ENCODE peak calls at places on chromosomes 12 and 14, in nine cellular contexts. One of them, this sample, is unnamed.

GRCh38 chr14:75636100-75636692 is 24.5 kb downstream of the ERG28 start:
- DNase-seq in ascending aorta: no peak
- DNase-seq in dorsolateral prefrontal cortex: peak; percentile 20
- DNase-seq in colonic mucosa: no peak
- DNase-seq in left ventricle myocardium inferior: no peak
- DNase-seq in heart left ventricle: no peak
- DNase-seq in neuronal stem cell: no peak
- DNase-seq in A549: no peak
- DNase-seq in neural progenitor cell: peak; percentile 43
- DNase-seq in this sample: peak; percentile 61

GRCh38 chr14:89504602-89505320 is 87.7 kb upstream of the FOXN3 start:
- DNase-seq in ascending aorta: peak; percentile 65
- DNase-seq in dorsolateral prefrontal cortex: no peak
- DNase-seq in colonic mucosa: no peak
- DNase-seq in left ventricle myocardium inferior: no peak
- DNase-seq in heart left ventricle: no peak
- DNase-seq in neuronal stem cell: no peak
- DNase-seq in A549: no peak
- DNase-seq in neural progenitor cell: no peak
- DNase-seq in this sample: peak; percentile 76

GRCh38 chr12:124938606-124939427 is 24.4 kb upstream of the UBC start:
- DNase-seq in ascending aorta: peak; percentile 87
- DNase-seq in dorsolateral prefrontal cortex: peak; percentile 51
- DNase-seq in colonic mucosa: peak; percentile 85
- DNase-seq in left ventricle myocardium inferior: peak; percentile 57
- DNase-seq in heart left ventricle: peak; percentile 59
- DNase-seq in neuronal stem cell: no peak
- DNase-seq in A549: no peak
- DNase-seq in neural progenitor cell: peak; percentile 80
- DNase-seq in this sample: peak; percentile 93

GRCh38 chr12:5391638-5392037 is 40.3 kb upstream of the NTF3 start:
- DNase-seq in ascending aorta: no peak
- DNase-seq in dorsolateral prefrontal cortex: no peak
- DNase-seq in colonic mucosa: no peak
- DNase-seq in left ventricle myocardium inferior: no peak
- DNase-seq in heart left ventricle: no peak
- DNase-seq in neuronal stem cell: no peak
- DNase-seq in A549: no peak
- DNase-seq in neural progenitor cell: no peak
- DNase-seq in this sample: no peak

GRCh38 chr12:40745386-40745785 is 53.1 kb downstream of the CNTN1 start:
- DNase-seq in ascending aorta: no peak
- DNase-seq in dorsolateral prefrontal cortex: no peak
- DNase-seq in colonic mucosa: no peak
- DNase-seq in left ventricle myocardium inferior: no peak
- DNase-seq in heart left ventricle: no peak
- DNase-seq in neuronal stem cell: no peak
- DNase-seq in A549: no peak
- DNase-seq in neural progenitor cell: peak; percentile 28
- DNase-seq in this sample: no peak

GRCh38 chr12:34210183-34210582 is 187.9 kb downstream of the ALG10 start:
- DNase-seq in ascending aorta: no peak
- DNase-seq in dorsolateral prefrontal cortex: no peak
- DNase-seq in colonic mucosa: no peak
- DNase-seq in left ventricle myocardium inferior: no peak
- DNase-seq in heart left ventricle: no peak
- DNase-seq in neuronal stem cell: no peak
- DNase-seq in A549: no peak
- DNase-seq in neural progenitor cell: no peak
- DNase-seq in this sample: no peak

GRCh38 chr14:37172024-37172869 is at the start of gene SLC25A21:
- DNase-seq in ascending aorta: peak; percentile 77
- DNase-seq in dorsolateral prefrontal cortex: peak; percentile 59
- DNase-seq in colonic mucosa: peak; percentile 74
- DNase-seq in left ventricle myocardium inferior: peak; percentile 71
- DNase-seq in heart left ventricle: peak; percentile 78
- DNase-seq in neuronal stem cell: peak; percentile 61
- DNase-seq in A549: peak; percentile 90
- DNase-seq in neural progenitor cell: peak; percentile 85
- DNase-seq in this sample: peak; percentile 89

GRCh38 chr12:77947326-77947725 is 116.6 kb downstream of the NAV3 start:
- DNase-seq in ascending aorta: no peak
- DNase-seq in dorsolateral prefrontal cortex: no peak
- DNase-seq in colonic mucosa: no peak
- DNase-seq in left ventricle myocardium inferior: no peak
- DNase-seq in heart left ventricle: no peak
- DNase-seq in neuronal stem cell: no peak
- DNase-seq in A549: no peak
- DNase-seq in neural progenitor cell: no peak
- DNase-seq in this sample: peak; percentile 81

GRCh38 chr14:91831337-91831736 is 36.0 kb downstream of the TC2N start:
- DNase-seq in ascending aorta: no peak
- DNase-seq in dorsolateral prefrontal cortex: no peak
- DNase-seq in colonic mucosa: no peak
- DNase-seq in left ventricle myocardium inferior: no peak
- DNase-seq in heart left ventricle: no peak
- DNase-seq in neuronal stem cell: no peak
- DNase-seq in A549: no peak
- DNase-seq in neural progenitor cell: no peak
- DNase-seq in this sample: no peak

GRCh38 chr12:96687719-96688118 is 198.3 kb downstream of the CFAP54 start:
- DNase-seq in ascending aorta: no peak
- DNase-seq in dorsolateral prefrontal cortex: no peak
- DNase-seq in colonic mucosa: no peak
- DNase-seq in left ventricle myocardium inferior: no peak
- DNase-seq in heart left ventricle: no peak
- DNase-seq in neuronal stem cell: no peak
- DNase-seq in A549: no peak
- DNase-seq in neural progenitor cell: no peak
- DNase-seq in this sample: no peak

GRCh38 chr12:79482323-79482722 is 208.4 kb downstream of the PAWR start:
- DNase-seq in ascending aorta: no peak
- DNase-seq in dorsolateral prefrontal cortex: no peak
- DNase-seq in colonic mucosa: no peak
- DNase-seq in left ventricle myocardium inferior: no peak
- DNase-seq in heart left ventricle: no peak
- DNase-seq in neuronal stem cell: no peak
- DNase-seq in A549: no peak
- DNase-seq in neural progenitor cell: peak; percentile 3
- DNase-seq in this sample: no peak

GRCh38 chr12:57456145-57456700 is 1.1 kb downstream of the INHBE start:
- DNase-seq in ascending aorta: no peak
- DNase-seq in dorsolateral prefrontal cortex: no peak
- DNase-seq in colonic mucosa: peak; percentile 52
- DNase-seq in left ventricle myocardium inferior: no peak
- DNase-seq in heart left ventricle: no peak
- DNase-seq in neuronal stem cell: peak; percentile 51
- DNase-seq in A549: peak; percentile 53
- DNase-seq in neural progenitor cell: peak; percentile 84
- DNase-seq in this sample: peak; percentile 29

GRCh38 chr12:57591567-57592325 is 754 bp downstream of the PIP4K2C start:
- DNase-seq in ascending aorta: no peak
- DNase-seq in dorsolateral prefrontal cortex: no peak
- DNase-seq in colonic mucosa: peak; percentile 45
- DNase-seq in left ventricle myocardium inferior: no peak
- DNase-seq in heart left ventricle: peak; percentile 38
- DNase-seq in neuronal stem cell: no peak
- DNase-seq in A549: peak; percentile 46
- DNase-seq in neural progenitor cell: peak; percentile 54
- DNase-seq in this sample: no peak

GRCh38 chr14:56891226-56891625 is 80.9 kb upstream of the OTX2 start:
- DNase-seq in ascending aorta: no peak
- DNase-seq in dorsolateral prefrontal cortex: no peak
- DNase-seq in colonic mucosa: no peak
- DNase-seq in left ventricle myocardium inferior: no peak
- DNase-seq in heart left ventricle: no peak
- DNase-seq in neuronal stem cell: no peak
- DNase-seq in A549: no peak
- DNase-seq in neural progenitor cell: peak; percentile 32
- DNase-seq in this sample: no peak

DNA sequence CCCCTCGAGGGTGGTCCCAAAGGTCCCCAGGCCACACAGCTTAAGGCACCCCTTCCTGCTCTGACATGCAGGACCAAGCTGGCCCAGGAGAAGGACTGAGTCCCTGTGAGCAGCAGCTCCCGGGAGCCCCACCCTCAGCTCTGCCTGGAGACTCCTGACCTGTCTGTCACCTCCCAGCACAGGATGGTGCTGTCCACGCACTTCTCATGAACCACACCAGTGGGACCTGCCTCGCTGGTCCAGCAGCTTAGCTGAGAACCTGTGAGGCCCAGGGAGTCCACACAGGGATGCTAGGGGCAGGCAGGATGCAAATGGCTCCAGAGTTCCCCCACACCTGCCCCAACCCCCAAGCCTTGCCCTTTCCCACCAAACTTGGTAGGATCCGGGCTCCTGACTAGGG is 27.7 kb downstream of the CCDC85C start:
- DNase-seq in ascending aorta: no peak
- DNase-seq in dorsolateral prefrontal cortex: no peak
- DNase-seq in colonic mucosa: no peak
- DNase-seq in left ventricle myocardium inferior: no peak
- DNase-seq in heart left ventricle: no peak
- DNase-seq in neuronal stem cell: no peak
- DNase-seq in A549: no peak
- DNase-seq in neural progenitor cell: no peak
- DNase-seq in this sample: no peak
- H3K27ac ChIP-seq in ascending aorta: no peak overlapping the region
- H3K27ac ChIP-seq in dorsolateral prefrontal cortex: no peak overlapping the region
- H3K27ac ChIP-seq in colonic mucosa: peak overlapping the region; percentile 44
- H3K27ac ChIP-seq in left ventricle myocardium inferior: peak overlapping the region; percentile 83
- H3K27ac ChIP-seq in heart left ventricle: peak overlapping the region; percentile 81
- H3K27ac ChIP-seq in neuronal stem cell: no peak overlapping the region
- H3K27ac ChIP-seq in A549: peak overlapping the region; percentile 92
- H3K27ac ChIP-seq in neural progenitor cell: no peak overlapping the region
- H3K27ac ChIP-seq in this sample: no peak overlapping the region

GRCh38 chr14:104095426-104096310 is 10.2 kb downstream of the ASPG start:
- DNase-seq in ascending aorta: no peak
- DNase-seq in dorsolateral prefrontal cortex: no peak
- DNase-seq in colonic mucosa: no peak
- DNase-seq in left ventricle myocardium inferior: no peak
- DNase-seq in heart left ventricle: peak; percentile 21
- DNase-seq in neuronal stem cell: no peak
- DNase-seq in A549: no peak
- DNase-seq in neural progenitor cell: no peak
- DNase-seq in this sample: no peak

GRCh38 chr14:104094709-104095425 is 9.4 kb downstream of the ASPG start:
- DNase-seq in ascending aorta: no peak
- DNase-seq in dorsolateral prefrontal cortex: peak; percentile 64
- DNase-seq in colonic mucosa: peak; percentile 82
- DNase-seq in left ventricle myocardium inferior: peak; percentile 41
- DNase-seq in heart left ventricle: peak; percentile 56
- DNase-seq in neuronal stem cell: peak; percentile 76
- DNase-seq in A549: peak; percentile 85
- DNase-seq in neural progenitor cell: peak; percentile 82
- DNase-seq in this sample: peak; percentile 7

GRCh38 chr14:104096318-104096717 is 10.8 kb downstream of the ASPG start:
- DNase-seq in ascending aorta: no peak
- DNase-seq in dorsolateral prefrontal cortex: no peak
- DNase-seq in colonic mucosa: no peak
- DNase-seq in left ventricle myocardium inferior: no peak
- DNase-seq in heart left ventricle: peak; percentile 12
- DNase-seq in neuronal stem cell: no peak
- DNase-seq in A549: no peak
- DNase-seq in neural progenitor cell: no peak
- DNase-seq in this sample: no peak

GRCh38 chr14:104098272-104099095 is 13.0 kb downstream of the ASPG start:
- DNase-seq in ascending aorta: no peak
- DNase-seq in dorsolateral prefrontal cortex: no peak
- DNase-seq in colonic mucosa: no peak
- DNase-seq in left ventricle myocardium inferior: no peak
- DNase-seq in heart left ventricle: peak; percentile 21
- DNase-seq in neuronal stem cell: no peak
- DNase-seq in A549: no peak
- DNase-seq in neural progenitor cell: no peak
- DNase-seq in this sample: no peak

DNA sequence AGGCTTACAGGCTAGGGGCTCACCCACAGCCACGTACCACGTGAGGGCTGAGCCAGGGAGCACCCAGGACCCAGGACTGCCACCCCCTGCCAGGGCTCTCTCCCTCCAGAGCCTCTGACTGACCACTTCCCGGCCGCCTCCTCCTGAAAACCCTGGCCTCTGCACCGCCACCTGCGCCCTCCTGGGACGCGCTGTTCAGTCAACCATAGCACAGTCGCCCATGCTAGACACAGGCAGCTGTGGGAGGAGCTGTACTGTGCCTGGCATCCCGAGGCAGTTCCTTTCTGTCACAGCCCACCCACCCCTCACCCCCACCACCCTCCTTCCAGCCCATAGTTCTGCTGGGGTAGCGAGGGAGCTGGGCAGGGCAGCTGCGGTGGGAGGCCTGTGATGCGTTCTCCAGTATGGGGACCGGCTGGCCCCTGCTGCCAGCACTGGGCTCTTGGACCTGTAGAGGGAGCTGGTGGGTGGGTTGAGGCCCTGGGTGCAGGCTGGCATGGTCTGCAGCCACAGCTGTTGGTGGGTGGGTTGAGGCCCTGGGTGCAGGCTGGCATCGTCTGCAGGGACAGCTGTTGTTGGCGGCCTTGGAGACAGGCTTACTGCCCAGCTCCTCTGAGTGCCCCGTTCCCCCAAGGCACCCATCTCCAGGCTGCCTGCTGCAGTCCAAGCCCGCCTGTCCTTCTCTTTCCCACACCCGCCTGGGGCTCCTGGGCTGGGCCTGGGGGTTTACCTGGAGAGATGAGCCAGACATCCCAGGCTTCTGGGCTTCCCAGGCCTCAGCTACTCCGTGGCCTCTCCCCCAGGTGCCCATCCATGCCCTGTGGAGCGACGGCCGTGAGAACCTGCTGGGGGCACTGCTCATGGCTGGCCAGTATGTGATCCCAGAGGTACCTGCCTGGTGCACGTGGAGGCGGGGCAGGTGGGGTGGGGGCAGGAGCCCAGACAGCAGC is 11.5 kb downstream of the ASPG start:
- DNase-seq in ascending aorta: no peak
- DNase-seq in dorsolateral prefrontal cortex: no peak
- DNase-seq in colonic mucosa: no peak
- DNase-seq in left ventricle myocardium inferior: no peak
- DNase-seq in heart left ventricle: peak; percentile 20
- DNase-seq in neuronal stem cell: no peak
- DNase-seq in A549: no peak
- DNase-seq in neural progenitor cell: peak; percentile 56
- DNase-seq in this sample: no peak
- H3K27ac ChIP-seq in ascending aorta: no peak overlapping the region
- H3K27ac ChIP-seq in dorsolateral prefrontal cortex: no peak overlapping the region
- H3K27ac ChIP-seq in colonic mucosa: no peak overlapping the region
- H3K27ac ChIP-seq in left ventricle myocardium inferior: no peak overlapping the region
- H3K27ac ChIP-seq in heart left ventricle: no peak overlapping the region
- H3K27ac ChIP-seq in neuronal stem cell: no peak overlapping the region
- H3K27ac ChIP-seq in A549: no peak overlapping the region
- H3K27ac ChIP-seq in neural progenitor cell: no peak overlapping the region
- H3K27ac ChIP-seq in this sample: no peak overlapping the region

GRCh38 chr14:51552275-51552674 is 99.4 kb upstream of the FRMD6 start:
- DNase-seq in ascending aorta: no peak
- DNase-seq in dorsolateral prefrontal cortex: no peak
- DNase-seq in colonic mucosa: no peak
- DNase-seq in left ventricle myocardium inferior: no peak
- DNase-seq in heart left ventricle: no peak
- DNase-seq in neuronal stem cell: no peak
- DNase-seq in A549: no peak
- DNase-seq in neural progenitor cell: peak; percentile 11
- DNase-seq in this sample: no peak
- H3K27ac ChIP-seq in ascending aorta: no peak overlapping the region
- H3K27ac ChIP-seq in dorsolateral prefrontal cortex: no peak overlapping the region
- H3K27ac ChIP-seq in colonic mucosa: no peak overlapping the region
- H3K27ac ChIP-seq in left ventricle myocardium inferior: no peak overlapping the region
- H3K27ac ChIP-seq in heart left ventricle: no peak overlapping the region
- H3K27ac ChIP-seq in neuronal stem cell: no peak overlapping the region
- H3K27ac ChIP-seq in A549: peak overlapping the region; percentile 43
- H3K27ac ChIP-seq in neural progenitor cell: no peak overlapping the region
- H3K27ac ChIP-seq in this sample: no peak overlapping the region

GRCh38 chr14:32192712-32193373 is 9.0 kb upstream of the RNU6-7 start:
- DNase-seq in ascending aorta: no peak
- DNase-seq in dorsolateral prefrontal cortex: no peak
- DNase-seq in colonic mucosa: no peak
- DNase-seq in left ventricle myocardium inferior: no peak
- DNase-seq in heart left ventricle: no peak
- DNase-seq in neuronal stem cell: no peak
- DNase-seq in A549: no peak
- DNase-seq in neural progenitor cell: no peak
- DNase-seq in this sample: no peak
- H3K27ac ChIP-seq in ascending aorta: no peak overlapping the region
- H3K27ac ChIP-seq in dorsolateral prefrontal cortex: no peak overlapping the region
- H3K27ac ChIP-seq in colonic mucosa: no peak overlapping the region
- H3K27ac ChIP-seq in left ventricle myocardium inferior: no peak overlapping the region
- H3K27ac ChIP-seq in heart left ventricle: no peak overlapping the region
- H3K27ac ChIP-seq in neuronal stem cell: no peak overlapping the region
- H3K27ac ChIP-seq in A549: no peak overlapping the region
- H3K27ac ChIP-seq in neural progenitor cell: no peak overlapping the region
- H3K27ac ChIP-seq in this sample: no peak overlapping the region